ENCODE peak calls at places on chromosomes 5 and 9, in seven cellular contexts. G is IMR-90, V is K562, F is HCT116, Q is tibial nerve, L is heart left ventricle, C is A549. T is an unnamed sample.

GRCh38 chr5:112419050-112419595 is at the start of gene EPB41L4A:
- DNase-seq in G (no peak), Q (no peak), V (no peak), L (peak), C (peak), F (no peak), T (peak)

GRCh38 chr9:131559416-131560000 is 14.2 kb downstream of the PRRT1B start:
- DNase-seq in F (no peak), L (no peak), G (no peak), V (no peak), C (no peak), Q (no peak), T (no peak)

GRCh38 chr9:34559616-34560546 is 29.6 kb downstream of the CNTFR start:
- DNase-seq in V (no peak), G (peak), F (no peak), Q (peak), L (peak), C (peak), T (no peak)

GRCh38 chr9:72065076-72065475 is 4.7 kb upstream of the C9orf57 start:
- DNase-seq in L (no peak), F (no peak), C (no peak), Q (no peak), G (no peak), V (no peak), T (no peak)

GRCh38 chr5:1508679-1509290 is 15.0 kb downstream of the LPCAT1 start:
- DNase-seq in G (peak), L (no peak), C (no peak), F (no peak), V (no peak), Q (no peak), T (no peak)

GRCh38 chr9:126609191-126609590 is 4.5 kb upstream of the LMX1B start:
- DNase-seq in L (no peak), V (no peak), Q (no peak), G (no peak), C (no peak), F (no peak), T (no peak)

GRCh38 chr5:157670662-157671591 is at the start of gene C5orf52:
- DNase-seq in V (no peak), G (peak), F (no peak), C (peak), Q (no peak), L (peak), T (peak)

GRCh38 chr9:111632695-111633388 is 1.7 kb downstream of the DNAJC25 start:
- DNase-seq in V (no peak), C (no peak), F (no peak), L (no peak), G (no peak), Q (no peak), T (no peak)

GRCh38 chr5:157457391-157457790 is 2.6 kb upstream of the NIPAL4 start:
- DNase-seq in Q (no peak), G (no peak), F (no peak), L (no peak), C (no peak), V (no peak), T (no peak)

GRCh38 chr5:174454464-174454863 is 269.9 kb upstream of the MSX2 start:
- DNase-seq in L (no peak), G (no peak), Q (no peak), V (no peak), F (no peak), C (no peak), T (no peak)

GRCh38 chr5:109721741-109722140 is 32.0 kb downstream of the MAN2A1 start:
- DNase-seq in F (no peak), L (no peak), Q (no peak), G (no peak), C (no peak), V (no peak), T (no peak)

DNA sequence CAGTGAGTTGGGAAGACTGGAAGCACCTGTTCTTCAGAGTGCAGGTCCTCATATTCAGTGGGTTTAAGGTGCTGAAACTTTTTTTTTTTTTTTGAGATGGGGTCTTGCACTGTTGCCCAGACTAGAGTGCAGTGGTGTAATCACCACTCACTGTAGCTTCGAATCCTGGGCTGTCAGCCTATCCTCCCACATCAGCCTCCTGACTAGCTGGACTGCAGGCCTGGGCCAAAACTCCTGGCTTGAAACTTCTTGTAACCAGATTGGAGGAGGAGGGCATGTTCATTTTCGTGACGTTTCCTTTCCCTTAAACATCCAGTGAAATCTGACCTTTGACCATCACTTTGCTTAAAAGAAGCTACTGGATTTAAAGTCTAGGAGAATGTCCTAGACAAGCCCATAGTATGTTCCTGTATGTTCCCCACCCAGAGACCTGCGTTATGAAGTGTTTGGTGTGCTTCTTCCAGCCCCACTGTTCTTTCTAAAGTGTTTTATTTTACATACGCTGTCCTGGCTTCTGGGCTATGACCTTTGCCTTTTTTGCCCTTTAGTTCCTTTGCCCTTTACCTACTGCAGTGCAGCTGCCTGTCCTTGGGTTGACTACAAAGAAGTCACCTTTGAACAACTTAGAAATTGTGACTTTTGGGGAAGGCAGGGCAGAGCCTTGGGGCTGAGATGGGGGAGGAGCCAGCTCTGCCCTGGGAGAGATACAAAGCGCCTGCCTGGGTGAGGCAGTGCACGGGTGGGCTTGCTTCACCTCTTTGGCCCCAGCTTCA is 18.4 kb downstream of the TENT4A start:
- DNase-seq in Q (no peak), F (no peak), G (peak), C (no peak), L (no peak), V (no peak), T (no peak)
- TF ChIP-seq POLR2A in Q (no peak), F (no peak), G (no peak), C (no peak), L (no peak), V (no peak), T (no peak)

GRCh38 chr9:122264360-122265264 is at the start of the genes MRRF and RBM18:
- DNase-seq in C (peak), L (peak), Q (peak), V (peak), G (peak), F (peak), T (peak)
- TF ChIP-seq POLR2A in C (peak), L (no peak), Q (peak), V (peak), G (peak), F (peak), T (peak)

GRCh38 chr9:127876026-127876763 is 1.3 kb downstream of the AK1 start:
- DNase-seq in F (no peak), V (no peak), C (no peak), L (no peak), G (no peak), Q (no peak), T (no peak)

GRCh38 chr9:127878652-127879377 is 1.3 kb upstream of the AK1 start:
- DNase-seq in V (no peak), L (no peak), F (no peak), G (no peak), Q (no peak), C (no peak), T (no peak)

GRCh38 chr9:127878001-127878651 is 651 bp upstream of the AK1 start:
- DNase-seq in Q (no peak), G (no peak), C (no peak), F (no peak), L (no peak), V (peak), T (no peak)

GRCh38 chr9:127876764-127877562 is 512 bp downstream of the AK1 start:
- DNase-seq in C (no peak), Q (no peak), G (no peak), F (no peak), L (no peak), V (no peak), T (no peak)

DNA sequence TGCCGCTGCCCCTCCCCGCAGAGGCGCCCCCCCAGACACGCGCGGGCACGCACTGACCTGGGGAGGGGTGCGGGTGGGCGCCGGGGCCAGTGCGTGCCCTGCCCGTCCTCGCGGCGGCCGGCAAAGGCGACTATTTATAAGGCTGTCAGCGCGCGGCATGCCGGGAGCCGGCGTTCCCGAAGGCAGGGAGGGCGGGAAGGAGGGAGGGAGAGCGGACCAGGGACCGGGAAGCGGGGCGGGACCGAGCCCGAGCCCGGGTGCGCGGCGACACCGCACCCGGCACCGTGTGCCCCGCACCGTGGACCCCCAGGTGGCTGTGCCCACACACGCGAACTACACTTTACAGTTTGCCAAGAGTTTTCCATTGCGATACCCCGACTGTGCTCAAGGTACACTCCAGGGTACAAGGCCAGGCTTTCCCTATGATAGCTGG is at the start of gene AK1:
- DNase-seq in L (peak), Q (peak), V (peak), C (no peak), F (no peak), G (peak), T (peak)
- TF ChIP-seq POLR2A in L (no peak), Q (no peak), V (peak), C (peak), F (peak), G (peak), T (peak)

GRCh38 chr9:89386206-89386605 is 67.9 kb downstream of the SECISBP2 start:
- DNase-seq in L (no peak), G (no peak), V (no peak), C (no peak), F (no peak), Q (no peak), T (no peak)

GRCh38 chr9:89384783-89385182 is 66.5 kb downstream of the SECISBP2 start:
- DNase-seq in G (no peak), F (no peak), L (no peak), Q (no peak), C (no peak), V (no peak), T (no peak)

GRCh38 chr9:89387197-89387849 is 69.0 kb downstream of the SECISBP2 start:
- DNase-seq in F (no peak), L (no peak), G (no peak), C (no peak), Q (no peak), V (no peak), T (no peak)

GRCh38 chr9:89387970-89388867 is 69.9 kb downstream of the SECISBP2 start:
- DNase-seq in G (peak), C (no peak), F (no peak), V (no peak), Q (peak), L (peak), T (peak)

GRCh38 chr9:89386797-89387196 is 68.5 kb downstream of the SECISBP2 start:
- DNase-seq in F (no peak), C (no peak), G (no peak), V (no peak), L (peak), Q (no peak), T (no peak)
- TF ChIP-seq POLR2A in F (no peak), C (no peak), G (no peak), V (no peak), L (no peak), Q (no peak), T (no peak)

T was measured in erythroblast.